ENCODE peak calls at places on chromosomes 13 and 19, in five cellular contexts. M is PC-3, T is OCI-LY7, Y is HCT116, D is MM.1S. W is an unnamed sample.

GRCh38 chr19:23769691-23770468 is 11.2 kb upstream of the ZNF681 start:
- DNase-seq in M (no peak), T (no peak), Y (no peak), D (no peak), W (no peak)

GRCh38 chr19:6247007-6247288 is 32.8 kb downstream of the MLLT1 start:
- DNase-seq in M (no peak), T (no peak), Y (no peak), D (no peak), W (no peak)

GRCh38 chr13:40982772-40983171 is 36.3 kb downstream of the ELF1 start:
- DNase-seq in M (no peak), T (peak; percentile 85), Y (no peak), D (peak; percentile 78), W (peak; percentile 44)

GRCh38 chr13:51764184-51765141 is 39.5 kb downstream of the DHRS12 start:
- DNase-seq in M (peak; percentile 51), T (no peak), Y (no peak), D (peak; percentile 68), W (peak; percentile 78)

GRCh38 chr13:95533545-95534135 is 18.9 kb upstream of the CLDN10 start:
- DNase-seq in M (no peak), T (no peak), Y (no peak), D (no peak), W (no peak)

GRCh38 chr19:48292798-48293197 is 22.9 kb downstream of the ZNF114 start:
- DNase-seq in M (peak; percentile 89), T (no peak), Y (no peak), D (no peak), W (peak; percentile 97)

GRCh38 chr13:77034883-77035282 is 7.9 kb upstream of the FBXL3 start:
- DNase-seq in M (peak; percentile 77), T (no peak), Y (no peak), D (no peak), W (peak; percentile 76)

GRCh38 chr13:75468098-75468497 is 13.9 kb downstream of the TBC1D4 start:
- DNase-seq in M (no peak), T (no peak), Y (no peak), D (no peak), W (peak; percentile 56)

GRCh38 chr19:15378529-15379082 is 981 bp downstream of the AKAP8 start:
- DNase-seq in M (peak; percentile 43), T (peak; percentile 73), Y (no peak), D (peak; percentile 75), W (peak; percentile 82)

GRCh38 chr13:33351324-33351723 is 65.8 kb upstream of the STARD13 start:
- DNase-seq in M (peak; percentile 55), T (no peak), Y (peak; percentile 27), D (no peak), W (peak; percentile 74)

DNA sequence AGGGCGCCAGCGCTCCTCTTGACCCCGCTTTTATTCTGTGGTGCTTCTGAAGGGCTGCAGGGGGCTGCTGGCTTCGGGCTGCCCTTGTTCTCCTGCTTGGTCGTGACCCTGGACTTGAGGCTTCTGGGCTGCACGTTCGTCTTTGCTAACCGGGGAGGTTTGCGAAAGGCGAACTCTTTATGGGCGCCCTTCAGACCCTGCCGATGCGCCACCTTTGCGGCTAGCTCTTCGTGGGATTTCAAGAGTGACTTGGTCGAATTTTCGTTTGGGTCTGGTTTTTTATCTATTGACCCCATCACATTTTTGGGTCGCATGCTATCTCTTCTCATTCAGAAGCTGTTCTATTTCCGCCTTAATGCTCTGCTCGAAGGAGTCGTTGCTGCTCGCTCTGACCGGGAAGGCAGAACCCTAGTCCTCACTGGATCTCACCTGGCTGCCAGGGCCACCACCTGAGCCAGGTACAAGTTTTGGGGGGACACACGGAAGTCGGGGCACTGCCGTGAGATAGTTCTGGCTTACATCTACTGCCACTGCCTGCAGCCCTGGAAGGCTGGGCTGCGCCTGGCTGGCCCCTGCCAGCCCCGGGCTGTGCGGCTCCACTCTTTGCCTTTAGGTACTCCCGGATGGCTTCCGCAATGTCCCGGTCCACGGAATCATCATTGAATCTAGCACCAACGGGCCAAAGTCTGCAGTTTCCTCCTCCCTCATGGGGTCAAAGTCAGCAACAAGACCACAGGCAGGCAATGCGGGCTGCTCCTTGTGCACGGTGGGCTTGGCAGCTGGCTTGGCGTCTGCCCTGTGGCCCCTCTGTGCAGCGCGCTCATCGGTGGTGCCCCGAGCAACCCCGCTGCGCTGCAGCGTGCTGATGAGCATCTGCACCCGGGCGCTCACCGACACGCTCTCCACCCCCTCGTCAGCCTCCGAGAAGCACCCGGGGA is 16.2 kb downstream of the RB1 start:
- DNase-seq in M (no peak), T (no peak), Y (no peak), D (no peak), W (no peak)
- TF ChIP-seq EZH2phosphoT487 in M (no peak), T (no peak), Y (no peak), D (no peak), W (no peak)

GRCh38 chr13:50340566-50341287 is 325.5 kb downstream of the KCNRG start:
- DNase-seq in M (no peak), T (no peak), Y (no peak), D (no peak), W (no peak)
- H3K4me2 ChIP-seq in M (no peak overlapping the region), T (no peak overlapping the region), Y (no peak overlapping the region), D (no peak overlapping the region), W (no peak overlapping the region)

GRCh38 chr13:30744686-30745085 is 9.3 kb downstream of the ALOX5AP start:
- DNase-seq in M (no peak), T (no peak), Y (no peak), D (peak; percentile 16), W (no peak)

GRCh38 chr13:30745917-30746686 is 10.8 kb downstream of the ALOX5AP start:
- DNase-seq in M (no peak), T (no peak), Y (no peak), D (no peak), W (no peak)

GRCh38 chr13:30743319-30744055 is 8.1 kb downstream of the ALOX5AP start:
- DNase-seq in M (peak; percentile 93), T (no peak), Y (peak; percentile 76), D (no peak), W (peak; percentile 98)

GRCh38 chr13:30742896-30743295 is 7.6 kb downstream of the ALOX5AP start:
- DNase-seq in M (no peak), T (no peak), Y (no peak), D (no peak), W (peak; percentile 24)

DNA sequence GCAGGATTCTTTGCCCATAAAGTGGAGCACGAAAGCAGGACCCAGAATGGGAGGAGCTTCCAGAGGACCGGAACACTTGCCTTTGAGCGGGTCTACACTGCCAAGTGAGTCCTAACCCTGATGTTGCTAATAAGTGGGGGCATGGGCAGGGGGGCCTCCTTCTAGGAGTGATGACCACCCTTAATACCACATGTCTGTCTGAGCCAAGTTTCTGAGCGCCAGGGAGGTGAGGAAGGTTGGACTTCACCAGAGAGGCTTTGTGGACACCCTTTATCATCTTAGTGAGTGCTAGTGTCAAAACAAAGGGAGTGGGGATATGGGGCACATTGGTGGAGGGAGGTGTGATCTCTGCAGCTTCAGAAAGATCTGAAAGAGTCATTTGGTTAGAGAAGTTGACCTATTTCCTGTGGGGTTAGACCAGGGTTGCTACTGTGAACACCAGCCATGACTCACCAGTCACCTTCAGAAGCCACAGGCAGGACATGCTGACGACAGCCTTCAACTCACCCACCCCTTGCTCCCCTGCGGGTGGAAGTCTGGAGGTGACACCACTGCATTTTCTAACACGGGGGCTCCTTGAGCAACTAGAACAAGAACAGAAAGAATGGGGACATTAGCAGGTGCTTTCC is 8.8 kb downstream of the ALOX5AP start:
- DNase-seq in M (peak; percentile 43), T (peak; percentile 34), Y (peak; percentile 19), D (peak; percentile 88), W (peak; percentile 48)
- TF ChIP-seq EZH2phosphoT487 in M (no peak), T (no peak), Y (no peak), D (no peak), W (no peak)

DNA sequence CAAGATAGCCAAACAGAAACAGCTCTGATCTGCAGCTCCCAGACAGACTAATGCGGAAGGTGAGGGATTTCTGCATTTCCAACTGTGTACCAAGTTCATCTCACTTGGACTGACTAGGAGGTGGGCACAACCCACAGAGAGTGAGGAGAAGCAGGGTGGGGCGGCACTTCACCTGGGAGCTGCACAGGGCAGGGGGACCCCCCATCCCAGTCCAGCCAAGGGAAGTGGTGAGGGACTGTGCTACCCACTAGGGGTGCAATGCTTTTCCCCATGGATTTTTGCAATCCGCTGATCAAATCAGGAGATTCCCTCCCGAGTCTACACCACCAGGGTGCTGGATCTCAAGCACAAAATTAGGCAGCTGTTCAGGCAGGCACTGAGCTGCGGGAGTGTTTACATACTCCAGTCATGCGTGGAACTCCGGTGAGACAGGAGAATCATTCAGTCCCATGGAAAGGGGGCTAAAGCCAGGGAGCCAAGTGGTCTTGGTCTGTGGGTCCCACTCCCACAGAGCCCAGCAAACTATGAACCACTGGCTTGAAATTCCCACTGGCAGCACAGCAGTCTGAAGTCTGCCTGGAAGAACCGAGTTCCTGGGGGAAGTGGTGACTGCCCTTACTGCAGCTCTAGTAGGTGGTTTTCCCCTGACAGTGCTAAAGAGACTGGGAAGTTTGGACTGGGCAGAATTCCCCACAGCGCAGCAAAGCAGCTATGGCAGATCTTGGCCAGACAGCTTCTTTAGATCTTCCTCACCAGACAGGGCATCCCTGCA is 85.1 kb upstream of the UFM1 start:
- DNase-seq in M (no peak), T (no peak), Y (no peak), D (no peak), W (no peak)
- H3K4me2 ChIP-seq in M (no peak overlapping the region), T (no peak overlapping the region), Y (no peak overlapping the region), D (no peak overlapping the region), W (no peak overlapping the region)

GRCh38 chr19:57559008-57559403 is 657 bp downstream of the ZNF550 start:
- DNase-seq in M (peak; percentile 30), T (peak; percentile 14), Y (no peak), D (peak; percentile 16), W (peak; percentile 58)
- TF ChIP-seq EZH2phosphoT487 in M (no peak), T (no peak), Y (no peak), D (no peak), W (no peak)

GRCh38 chr19:18764591-18765051 is 26.5 kb downstream of the COMP start:
- DNase-seq in M (peak; percentile 73), T (no peak), Y (no peak), D (no peak), W (peak; percentile 83)
- H3K4me2 ChIP-seq in M (peak overlapping the region; percentile 68), T (no peak overlapping the region), Y (peak overlapping the region; percentile 68), D (no peak overlapping the region), W (peak overlapping the region; percentile 47)

GRCh38 chr13:91085127-91085526 is 262.4 kb upstream of the MIR17HG start:
- DNase-seq in M (no peak), T (no peak), Y (no peak), D (no peak), W (no peak)

DNA sequence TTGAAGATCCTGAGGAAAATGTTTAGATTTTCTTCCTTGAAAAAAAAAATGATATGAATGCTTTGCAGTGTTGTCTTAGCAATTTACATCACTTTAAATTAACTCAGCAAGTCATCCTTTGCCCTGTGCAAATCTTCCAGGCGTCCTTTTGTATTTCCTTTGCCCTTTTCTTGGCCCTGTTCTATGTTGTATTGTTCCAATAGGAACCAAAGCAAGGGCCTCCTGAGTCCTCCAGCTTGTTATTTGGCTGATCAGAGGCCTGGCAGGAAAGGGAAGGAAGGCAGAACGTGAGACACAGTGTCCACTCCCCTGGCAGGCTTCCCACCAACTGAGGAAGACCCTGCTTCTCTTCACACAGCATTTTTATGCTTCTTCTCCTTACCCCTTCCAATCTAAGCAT is 260.2 kb upstream of the MIR17HG start:
- DNase-seq in M (no peak), T (no peak), Y (no peak), D (no peak), W (no peak)
- TF ChIP-seq EZH2phosphoT487 in M (no peak), T (no peak), Y (no peak), D (no peak), W (no peak)